ENCODE peak calls at places on chromosomes 16 and 17, in seven cellular contexts. M is NCI-H187, R is EH, C is NCI-H1436, T is mesendoderm, E is tibial artery, F is fibroblast of lung. O is an unnamed sample.

GRCh38 chr17:36850794-36851193 is 86.5 kb upstream of the LHX1 start:
- DNase-seq in M (no peak), R (peak; percentile 92), C (no peak), T (peak; percentile 82), E (no peak), F (peak; percentile 34), O (peak; percentile 73)

GRCh38 chr17:75032896-75033294 is 13.9 kb downstream of the ATP5PD start:
- DNase-seq in M (no peak), R (peak; percentile 48), C (no peak), T (no peak), E (peak; percentile 48), F (peak; percentile 21), O (peak; percentile 16)

GRCh38 chr17:72126575-72127486 is 6.0 kb downstream of the SOX9 start:
- DNase-seq in M (no peak), R (peak; percentile 75), C (no peak), T (no peak), E (no peak), F (peak; percentile 73), O (peak; percentile 79)

GRCh38 chr17:59842901-59843652 is 49.7 kb downstream of the TUBD1 start:
- DNase-seq in M (no peak), R (peak; percentile 98), C (no peak), T (peak; percentile 73), E (no peak), F (peak; percentile 97), O (peak; percentile 95)

GRCh38 chr16:19555938-19556778 is 655 bp downstream of the VPS35L start:
- DNase-seq in M (no peak), R (peak; percentile 42), C (no peak), T (peak; percentile 98), E (no peak), F (peak; percentile 39), O (peak; percentile 11)

GRCh38 chr16:67936124-67936875 is at the start of gene PSMB10:
- DNase-seq in M (peak; percentile 36), R (peak; percentile 86), C (no peak), T (peak; percentile 41), E (peak; percentile 51), F (peak; percentile 73), O (peak; percentile 65)

GRCh38 chr17:55347341-55347740 is 74.3 kb downstream of the MMD start:
- DNase-seq in M (no peak), R (no peak), C (no peak), T (no peak), E (no peak), F (no peak), O (no peak)

GRCh38 chr17:60501589-60501988 is 24.5 kb downstream of the APPBP2 start:
- DNase-seq in M (no peak), R (no peak), C (no peak), T (no peak), E (no peak), F (no peak), O (no peak)

GRCh38 chr17:8163978-8164814 is 1.4 kb upstream of the VAMP2 start:
- DNase-seq in M (no peak), R (peak; percentile 79), C (peak; percentile 28), T (peak; percentile 73), E (peak; percentile 79), F (peak; percentile 59), O (no peak)

GRCh38 chr17:78838574-78839005 is 2.0 kb downstream of the USP36 start:
- DNase-seq in M (no peak), R (no peak), C (no peak), T (no peak), E (no peak), F (no peak), O (no peak)

GRCh38 chr16:75244844-75245758 is 6.3 kb downstream of the BCAR1 start:
- DNase-seq in M (no peak), R (peak; percentile 99), C (no peak), T (peak; percentile 98), E (peak; percentile 88), F (peak; percentile 99), O (peak; percentile 96)

GRCh38 chr17:4715071-4715749 is 4.8 kb downstream of the ARRB2 start:
- DNase-seq in M (no peak), R (no peak), C (peak; percentile 50), T (no peak), E (no peak), F (no peak), O (no peak)

GRCh38 chr17:17098426-17099035 is 56.3 kb downstream of the MPRIP start:
- DNase-seq in M (no peak), R (peak; percentile 73), C (no peak), T (no peak), E (peak; percentile 47), F (peak; percentile 77), O (no peak)

GRCh38 chr17:78133971-78134898 is 3.7 kb downstream of the TMC8 start:
- DNase-seq in M (peak; percentile 4), R (peak; percentile 20), C (peak; percentile 81), T (peak; percentile 94), E (no peak), F (peak; percentile 37), O (no peak)

GRCh38 chr16:89300976-89301360 is 83.5 kb downstream of the ZNF778 start:
- DNase-seq in M (no peak), R (no peak), C (no peak), T (no peak), E (no peak), F (no peak), O (no peak)

GRCh38 chr16:89256651-89257254 is 39.2 kb downstream of the ZNF778 start:
- DNase-seq in M (no peak), R (peak; percentile 69), C (no peak), T (peak; percentile 63), E (peak; percentile 45), F (peak; percentile 52), O (peak; percentile 16)

GRCh38 chr17:66326476-66327047 is 24.1 kb downstream of the PRKCA start:
- DNase-seq in M (no peak), R (no peak), C (no peak), T (no peak), E (no peak), F (no peak), O (no peak)

GRCh38 chr16:50203681-50204080 is 50.6 kb downstream of the TENT4B start:
- DNase-seq in M (no peak), R (peak; percentile 30), C (no peak), T (no peak), E (no peak), F (no peak), O (no peak)

GRCh38 chr16:55628306-55628968 is 27.4 kb upstream of the SLC6A2 start:
- DNase-seq in M (no peak), R (no peak), C (no peak), T (peak; percentile 5), E (no peak), F (no peak), O (no peak)

GRCh38 chr17:66726846-66727245 is 108.1 kb upstream of the CACNG5 start:
- DNase-seq in M (no peak), R (no peak), C (no peak), T (no peak), E (no peak), F (no peak), O (no peak)

O was measured in brain microvascular endothelial cell.